ENCODE peak calls at places on chromosome 2, in seven cellular contexts. One of them, this sample, is unnamed.

GRCh38 chr2:136025057-136025973 is 39.9 kb upstream of the DARS1 start:
- DNase-seq in lower lobe of right lung: peak
- DNase-seq in hepatocyte: peak
- DNase-seq in cardiac muscle cell: peak
- DNase-seq in AG04450: no peak
- DNase-seq in CD8-positive, alpha-beta T cell: peak
- DNase-seq in endodermal cell: peak
- DNase-seq in this sample: peak

GRCh38 chr2:121605820-121606733 is 43.2 kb downstream of the CLASP1 start:
- DNase-seq in cardiac muscle cell: no peak
- DNase-seq in CD8-positive, alpha-beta T cell: no peak
- DNase-seq in hepatocyte: no peak
- DNase-seq in endodermal cell: no peak
- DNase-seq in AG04450: no peak
- DNase-seq in lower lobe of right lung: no peak
- DNase-seq in this sample: no peak

GRCh38 chr2:22867921-22868320 is 517.1 kb upstream of the KLHL29 start:
- DNase-seq in CD8-positive, alpha-beta T cell: no peak
- DNase-seq in cardiac muscle cell: no peak
- DNase-seq in endodermal cell: no peak
- DNase-seq in lower lobe of right lung: no peak
- DNase-seq in AG04450: no peak
- DNase-seq in hepatocyte: peak
- DNase-seq in this sample: no peak

GRCh38 chr2:148746973-148747372 is 102.4 kb downstream of the EPC2 start:
- DNase-seq in AG04450: no peak
- DNase-seq in CD8-positive, alpha-beta T cell: no peak
- DNase-seq in cardiac muscle cell: no peak
- DNase-seq in endodermal cell: no peak
- DNase-seq in lower lobe of right lung: no peak
- DNase-seq in hepatocyte: no peak
- DNase-seq in this sample: no peak

GRCh38 chr2:16725549-16725948 is 59.9 kb upstream of the CYRIA start:
- DNase-seq in lower lobe of right lung: no peak
- DNase-seq in hepatocyte: no peak
- DNase-seq in CD8-positive, alpha-beta T cell: no peak
- DNase-seq in endodermal cell: no peak
- DNase-seq in cardiac muscle cell: peak
- DNase-seq in AG04450: no peak
- DNase-seq in this sample: no peak

GRCh38 chr2:205734436-205734835 is 52.1 kb downstream of the NRP2 start:
- DNase-seq in lower lobe of right lung: no peak
- DNase-seq in endodermal cell: peak
- DNase-seq in hepatocyte: peak
- DNase-seq in cardiac muscle cell: peak
- DNase-seq in AG04450: peak
- DNase-seq in CD8-positive, alpha-beta T cell: no peak
- DNase-seq in this sample: no peak

GRCh38 chr2:189580662-189581353 is at the start of gene SLC40A1:
- DNase-seq in hepatocyte: peak
- DNase-seq in endodermal cell: peak
- DNase-seq in AG04450: no peak
- DNase-seq in CD8-positive, alpha-beta T cell: peak
- DNase-seq in lower lobe of right lung: peak
- DNase-seq in cardiac muscle cell: peak
- DNase-seq in this sample: peak

GRCh38 chr2:133777607-133778006 is 209.3 kb upstream of the NCKAP5 start:
- DNase-seq in endodermal cell: no peak
- DNase-seq in lower lobe of right lung: no peak
- DNase-seq in hepatocyte: no peak
- DNase-seq in CD8-positive, alpha-beta T cell: no peak
- DNase-seq in AG04450: no peak
- DNase-seq in cardiac muscle cell: no peak
- DNase-seq in this sample: no peak

GRCh38 chr2:95051636-95052035 is 26.1 kb downstream of the MAL start:
- DNase-seq in CD8-positive, alpha-beta T cell: no peak
- DNase-seq in hepatocyte: no peak
- DNase-seq in AG04450: no peak
- DNase-seq in lower lobe of right lung: no peak
- DNase-seq in endodermal cell: no peak
- DNase-seq in cardiac muscle cell: no peak
- DNase-seq in this sample: no peak

GRCh38 chr2:168166902-168167510 is 80.4 kb downstream of the STK39 start:
- DNase-seq in lower lobe of right lung: no peak
- DNase-seq in CD8-positive, alpha-beta T cell: no peak
- DNase-seq in hepatocyte: no peak
- DNase-seq in AG04450: no peak
- DNase-seq in cardiac muscle cell: no peak
- DNase-seq in endodermal cell: no peak
- DNase-seq in this sample: no peak

GRCh38 chr2:10877691-10878111 is 34.0 kb upstream of the KCNF1 start:
- DNase-seq in AG04450: no peak
- DNase-seq in lower lobe of right lung: no peak
- DNase-seq in CD8-positive, alpha-beta T cell: no peak
- DNase-seq in cardiac muscle cell: no peak
- DNase-seq in endodermal cell: peak
- DNase-seq in hepatocyte: no peak
- DNase-seq in this sample: no peak

GRCh38 chr2:174158003-174158402 is 90.3 kb downstream of the OLA1 start:
- DNase-seq in endodermal cell: peak
- DNase-seq in lower lobe of right lung: no peak
- DNase-seq in CD8-positive, alpha-beta T cell: peak
- DNase-seq in AG04450: no peak
- DNase-seq in hepatocyte: peak
- DNase-seq in cardiac muscle cell: peak
- DNase-seq in this sample: no peak

GRCh38 chr2:206783718-206784117 is 18.3 kb downstream of the FASTKD2 start:
- DNase-seq in AG04450: no peak
- DNase-seq in lower lobe of right lung: no peak
- DNase-seq in hepatocyte: no peak
- DNase-seq in endodermal cell: peak
- DNase-seq in cardiac muscle cell: peak
- DNase-seq in CD8-positive, alpha-beta T cell: no peak
- DNase-seq in this sample: no peak

GRCh38 chr2:14235667-14236066 is 396.9 kb upstream of the LRATD1 start:
- DNase-seq in CD8-positive, alpha-beta T cell: no peak
- DNase-seq in lower lobe of right lung: no peak
- DNase-seq in hepatocyte: no peak
- DNase-seq in cardiac muscle cell: no peak
- DNase-seq in endodermal cell: no peak
- DNase-seq in AG04450: no peak
- DNase-seq in this sample: no peak

GRCh38 chr2:12262681-12263436 is 453.9 kb upstream of the TRIB2 start:
- DNase-seq in hepatocyte: no peak
- DNase-seq in lower lobe of right lung: no peak
- DNase-seq in AG04450: peak
- DNase-seq in CD8-positive, alpha-beta T cell: no peak
- DNase-seq in cardiac muscle cell: peak
- DNase-seq in endodermal cell: no peak
- DNase-seq in this sample: no peak

GRCh38 chr2:97701186-97701585 is 12.2 kb upstream of the ZAP70 start:
- DNase-seq in CD8-positive, alpha-beta T cell: no peak
- DNase-seq in endodermal cell: no peak
- DNase-seq in cardiac muscle cell: no peak
- DNase-seq in hepatocyte: no peak
- DNase-seq in lower lobe of right lung: no peak
- DNase-seq in AG04450: no peak
- DNase-seq in this sample: no peak

GRCh38 chr2:209734805-209735204 is 36.8 kb upstream of the UNC80 start:
- DNase-seq in lower lobe of right lung: no peak
- DNase-seq in cardiac muscle cell: no peak
- DNase-seq in hepatocyte: no peak
- DNase-seq in endodermal cell: no peak
- DNase-seq in CD8-positive, alpha-beta T cell: no peak
- DNase-seq in AG04450: no peak
- DNase-seq in this sample: no peak

GRCh38 chr2:234679766-234680687 is 183.1 kb upstream of the ARL4C start:
- DNase-seq in cardiac muscle cell: no peak
- DNase-seq in AG04450: peak
- DNase-seq in hepatocyte: peak
- DNase-seq in lower lobe of right lung: no peak
- DNase-seq in CD8-positive, alpha-beta T cell: no peak
- DNase-seq in endodermal cell: peak
- DNase-seq in this sample: peak

GRCh38 chr2:127592761-127593227 is 53.2 kb upstream of the GPR17 start:
- DNase-seq in CD8-positive, alpha-beta T cell: no peak
- DNase-seq in hepatocyte: no peak
- DNase-seq in endodermal cell: peak
- DNase-seq in AG04450: no peak
- DNase-seq in cardiac muscle cell: no peak
- DNase-seq in lower lobe of right lung: no peak
- DNase-seq in this sample: no peak

GRCh38 chr2:74379851-74380789 is at the start of gene DCTN1:
- DNase-seq in lower lobe of right lung: no peak
- DNase-seq in AG04450: peak
- DNase-seq in cardiac muscle cell: peak
- DNase-seq in CD8-positive, alpha-beta T cell: peak
- DNase-seq in endodermal cell: peak
- DNase-seq in hepatocyte: peak
- DNase-seq in this sample: peak

GRCh38 chr2:132439703-132440398 is 23.2 kb downstream of the GPR39 start:
- DNase-seq in AG04450: no peak
- DNase-seq in CD8-positive, alpha-beta T cell: no peak
- DNase-seq in endodermal cell: no peak
- DNase-seq in lower lobe of right lung: no peak
- DNase-seq in cardiac muscle cell: peak
- DNase-seq in hepatocyte: peak
- DNase-seq in this sample: no peak

GRCh38 chr2:40128796-40129195 is 323.1 kb downstream of the SLC8A1 start:
- DNase-seq in hepatocyte: no peak
- DNase-seq in cardiac muscle cell: no peak
- DNase-seq in lower lobe of right lung: no peak
- DNase-seq in CD8-positive, alpha-beta T cell: no peak
- DNase-seq in endodermal cell: no peak
- DNase-seq in AG04450: no peak
- DNase-seq in this sample: no peak

GRCh38 chr2:104969564-104969963 is 68.3 kb upstream of the MRPS9 start:
- DNase-seq in hepatocyte: no peak
- DNase-seq in endodermal cell: peak
- DNase-seq in CD8-positive, alpha-beta T cell: no peak
- DNase-seq in AG04450: no peak
- DNase-seq in lower lobe of right lung: no peak
- DNase-seq in cardiac muscle cell: no peak
- DNase-seq in this sample: no peak

GRCh38 chr2:201779996-201780673 is 598 bp downstream of the ALS2 start:
- DNase-seq in AG04450: no peak
- DNase-seq in lower lobe of right lung: no peak
- DNase-seq in cardiac muscle cell: no peak
- DNase-seq in CD8-positive, alpha-beta T cell: no peak
- DNase-seq in endodermal cell: no peak
- DNase-seq in hepatocyte: peak
- DNase-seq in this sample: no peak

GRCh38 chr2:69138247-69138754 is 125.3 kb downstream of the ANTXR1 start:
- DNase-seq in cardiac muscle cell: no peak
- DNase-seq in hepatocyte: no peak
- DNase-seq in AG04450: peak
- DNase-seq in lower lobe of right lung: no peak
- DNase-seq in endodermal cell: peak
- DNase-seq in CD8-positive, alpha-beta T cell: no peak
- DNase-seq in this sample: no peak
- H3K27ac ChIP-seq in cardiac muscle cell: no peak
- H3K27ac ChIP-seq in hepatocyte: no peak
- H3K27ac ChIP-seq in AG04450: peak
- H3K27ac ChIP-seq in lower lobe of right lung: no peak
- H3K27ac ChIP-seq in endodermal cell: no peak
- H3K27ac ChIP-seq in CD8-positive, alpha-beta T cell: no peak
- H3K27ac ChIP-seq in this sample: no peak

DNA sequence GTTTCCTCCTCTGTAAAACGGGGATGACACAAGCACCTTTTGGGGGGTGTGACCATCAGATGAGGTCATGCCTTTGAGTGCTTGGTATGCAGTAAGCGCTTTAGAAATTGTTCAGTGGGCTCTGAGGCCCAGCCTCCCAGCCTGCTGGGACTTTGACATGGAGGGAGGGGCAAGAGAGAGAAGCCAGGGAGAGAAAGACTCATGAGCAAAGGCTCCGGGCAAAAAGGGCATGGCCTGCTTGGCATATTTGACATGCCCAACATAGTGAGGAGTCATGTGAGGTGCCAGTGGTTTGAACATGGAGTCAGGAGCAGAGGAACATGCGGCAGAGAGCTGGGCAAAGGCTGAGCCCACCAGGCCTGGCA is 14.0 kb downstream of the TNS1 start:
- DNase-seq in CD8-positive, alpha-beta T cell: no peak
- DNase-seq in hepatocyte: no peak
- DNase-seq in AG04450: no peak
- DNase-seq in cardiac muscle cell: no peak
- DNase-seq in lower lobe of right lung: no peak
- DNase-seq in endodermal cell: no peak
- DNase-seq in this sample: peak
- TF ChIP-seq CTCF in CD8-positive, alpha-beta T cell: no peak
- TF ChIP-seq CTCF in hepatocyte: no peak
- TF ChIP-seq CTCF in AG04450: no peak
- TF ChIP-seq CTCF in cardiac muscle cell: no peak
- TF ChIP-seq CTCF in lower lobe of right lung: no peak
- TF ChIP-seq CTCF in endodermal cell: no peak
- TF ChIP-seq CTCF in this sample: no peak

GRCh38 chr2:25032094-25032493 is 9.8 kb upstream of the EFR3B start:
- DNase-seq in AG04450: no peak
- DNase-seq in CD8-positive, alpha-beta T cell: no peak
- DNase-seq in lower lobe of right lung: no peak
- DNase-seq in cardiac muscle cell: no peak
- DNase-seq in endodermal cell: no peak
- DNase-seq in hepatocyte: peak
- DNase-seq in this sample: no peak
- H3K27ac ChIP-seq in AG04450: no peak
- H3K27ac ChIP-seq in CD8-positive, alpha-beta T cell: no peak
- H3K27ac ChIP-seq in lower lobe of right lung: no peak
- H3K27ac ChIP-seq in cardiac muscle cell: no peak
- H3K27ac ChIP-seq in endodermal cell: no peak
- H3K27ac ChIP-seq in hepatocyte: no peak
- H3K27ac ChIP-seq in this sample: no peak

DNA sequence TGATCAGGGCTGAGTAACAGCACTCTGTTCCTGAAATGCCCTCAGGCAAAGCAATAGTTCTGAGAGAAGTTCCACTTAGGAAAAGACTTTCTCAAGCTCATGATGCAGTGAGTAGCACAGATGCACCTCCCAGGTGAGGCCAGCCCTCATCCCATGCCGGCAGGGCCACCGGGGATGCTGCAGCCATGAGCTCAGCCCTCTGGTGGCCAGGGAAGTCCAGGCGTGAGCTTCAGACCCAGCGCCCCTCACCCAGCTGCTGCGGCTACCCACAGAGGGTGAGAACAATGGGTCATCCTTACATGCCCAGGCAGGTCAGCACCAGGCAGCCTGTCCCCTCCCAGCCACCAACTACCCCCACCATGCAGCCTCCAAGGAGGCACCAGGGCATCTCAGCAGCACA is 50.7 kb downstream of the TTC32 start:
- DNase-seq in AG04450: no peak
- DNase-seq in endodermal cell: peak
- DNase-seq in lower lobe of right lung: no peak
- DNase-seq in CD8-positive, alpha-beta T cell: no peak
- DNase-seq in cardiac muscle cell: no peak
- DNase-seq in hepatocyte: no peak
- DNase-seq in this sample: no peak
- TF ChIP-seq CTCF in AG04450: peak
- TF ChIP-seq CTCF in endodermal cell: peak
- TF ChIP-seq CTCF in lower lobe of right lung: no peak
- TF ChIP-seq CTCF in CD8-positive, alpha-beta T cell: no peak
- TF ChIP-seq CTCF in cardiac muscle cell: peak
- TF ChIP-seq CTCF in hepatocyte: no peak
- TF ChIP-seq CTCF in this sample: no peak

GRCh38 chr2:102621630-102622029 is 2.3 kb downstream of the SLC9A2 start:
- DNase-seq in cardiac muscle cell: no peak
- DNase-seq in endodermal cell: no peak
- DNase-seq in CD8-positive, alpha-beta T cell: no peak
- DNase-seq in hepatocyte: no peak
- DNase-seq in lower lobe of right lung: no peak
- DNase-seq in AG04450: no peak
- DNase-seq in this sample: no peak
- H3K27ac ChIP-seq in cardiac muscle cell: no peak
- H3K27ac ChIP-seq in endodermal cell: no peak
- H3K27ac ChIP-seq in CD8-positive, alpha-beta T cell: no peak
- H3K27ac ChIP-seq in hepatocyte: no peak
- H3K27ac ChIP-seq in lower lobe of right lung: no peak
- H3K27ac ChIP-seq in AG04450: no peak
- H3K27ac ChIP-seq in this sample: no peak